ENCODE peak calls at places on chromosomes 6 and 20, in seven cellular contexts. One of them, this sample, is unnamed.

GRCh38 chr6:12458558-12458957 is 168.4 kb downstream of the EDN1 start:
- DNase-seq in AG04450: no peak
- DNase-seq in stimulated activated naive CD8-positive, alpha-beta T cell treated with anti-CD3 and anti-CD28 coated beads, Interleukin-15, Interleukin-2, amounts not matched to agents 100 U/mL and 50 U/mL, for 24 hours: no peak
- DNase-seq in GDM1: no peak
- DNase-seq in amniotic epithelial cell: no peak
- DNase-seq in head of caudate nucleus: no peak
- DNase-seq in activated T-cell treated with anti-CD3 and anti-CD28 coated beads, Interleukin-2, amount 50 U/mL, for 72 hours: no peak
- DNase-seq in this sample: no peak

GRCh38 chr20:49700411-49701185 is 13.1 kb downstream of the B4GALT5 start:
- DNase-seq in GDM1: no peak
- DNase-seq in stimulated activated naive CD8-positive, alpha-beta T cell treated with anti-CD3 and anti-CD28 coated beads, Interleukin-15, Interleukin-2, amounts not matched to agents 100 U/mL and 50 U/mL, for 24 hours: no peak
- DNase-seq in AG04450: no peak
- DNase-seq in activated T-cell treated with anti-CD3 and anti-CD28 coated beads, Interleukin-2, amount 50 U/mL, for 72 hours: no peak
- DNase-seq in amniotic epithelial cell: peak; percentile 80
- DNase-seq in head of caudate nucleus: peak; percentile 26
- DNase-seq in this sample: no peak

GRCh38 chr6:130324657-130325056 is 41.2 kb upstream of the TMEM200A start:
- DNase-seq in amniotic epithelial cell: peak; percentile 85
- DNase-seq in stimulated activated naive CD8-positive, alpha-beta T cell treated with anti-CD3 and anti-CD28 coated beads, Interleukin-15, Interleukin-2, amounts not matched to agents 100 U/mL and 50 U/mL, for 24 hours: no peak
- DNase-seq in activated T-cell treated with anti-CD3 and anti-CD28 coated beads, Interleukin-2, amount 50 U/mL, for 72 hours: no peak
- DNase-seq in GDM1: no peak
- DNase-seq in head of caudate nucleus: no peak
- DNase-seq in AG04450: peak; percentile 62
- DNase-seq in this sample: no peak

GRCh38 chr20:37007898-37008649 is 56.6 kb upstream of the SAMHD1 start:
- DNase-seq in stimulated activated naive CD8-positive, alpha-beta T cell treated with anti-CD3 and anti-CD28 coated beads, Interleukin-15, Interleukin-2, amounts not matched to agents 100 U/mL and 50 U/mL, for 24 hours: no peak
- DNase-seq in GDM1: peak; percentile 18
- DNase-seq in activated T-cell treated with anti-CD3 and anti-CD28 coated beads, Interleukin-2, amount 50 U/mL, for 72 hours: no peak
- DNase-seq in head of caudate nucleus: no peak
- DNase-seq in amniotic epithelial cell: peak; percentile 63
- DNase-seq in AG04450: no peak
- DNase-seq in this sample: peak; percentile 5

GRCh38 chr6:83474309-83474708 is 38.0 kb upstream of the PRSS35 start:
- DNase-seq in amniotic epithelial cell: peak; percentile 6
- DNase-seq in stimulated activated naive CD8-positive, alpha-beta T cell treated with anti-CD3 and anti-CD28 coated beads, Interleukin-15, Interleukin-2, amounts not matched to agents 100 U/mL and 50 U/mL, for 24 hours: no peak
- DNase-seq in AG04450: no peak
- DNase-seq in activated T-cell treated with anti-CD3 and anti-CD28 coated beads, Interleukin-2, amount 50 U/mL, for 72 hours: no peak
- DNase-seq in GDM1: no peak
- DNase-seq in head of caudate nucleus: no peak
- DNase-seq in this sample: no peak

GRCh38 chr6:108133594-108134179 is 32.1 kb upstream of the NR2E1 start:
- DNase-seq in GDM1: no peak
- DNase-seq in activated T-cell treated with anti-CD3 and anti-CD28 coated beads, Interleukin-2, amount 50 U/mL, for 72 hours: peak; percentile 40
- DNase-seq in head of caudate nucleus: peak; percentile 57
- DNase-seq in amniotic epithelial cell: peak; percentile 75
- DNase-seq in stimulated activated naive CD8-positive, alpha-beta T cell treated with anti-CD3 and anti-CD28 coated beads, Interleukin-15, Interleukin-2, amounts not matched to agents 100 U/mL and 50 U/mL, for 24 hours: peak; percentile 42
- DNase-seq in AG04450: peak; percentile 39
- DNase-seq in this sample: peak; percentile 32

GRCh38 chr6:138897031-138897430 is 91.0 kb downstream of the REPS1 start:
- DNase-seq in AG04450: no peak
- DNase-seq in activated T-cell treated with anti-CD3 and anti-CD28 coated beads, Interleukin-2, amount 50 U/mL, for 72 hours: no peak
- DNase-seq in amniotic epithelial cell: no peak
- DNase-seq in head of caudate nucleus: no peak
- DNase-seq in GDM1: no peak
- DNase-seq in stimulated activated naive CD8-positive, alpha-beta T cell treated with anti-CD3 and anti-CD28 coated beads, Interleukin-15, Interleukin-2, amounts not matched to agents 100 U/mL and 50 U/mL, for 24 hours: no peak
- DNase-seq in this sample: no peak

GRCh38 chr6:34182751-34183531 is 37.1 kb upstream of the GRM4 start:
- DNase-seq in activated T-cell treated with anti-CD3 and anti-CD28 coated beads, Interleukin-2, amount 50 U/mL, for 72 hours: peak; percentile 70
- DNase-seq in AG04450: no peak
- DNase-seq in head of caudate nucleus: no peak
- DNase-seq in stimulated activated naive CD8-positive, alpha-beta T cell treated with anti-CD3 and anti-CD28 coated beads, Interleukin-15, Interleukin-2, amounts not matched to agents 100 U/mL and 50 U/mL, for 24 hours: peak; percentile 66
- DNase-seq in GDM1: no peak
- DNase-seq in amniotic epithelial cell: no peak
- DNase-seq in this sample: peak; percentile 45

GRCh38 chr6:111411978-111412574 is 70.9 kb downstream of the REV3L start:
- DNase-seq in GDM1: no peak
- DNase-seq in AG04450: no peak
- DNase-seq in amniotic epithelial cell: no peak
- DNase-seq in activated T-cell treated with anti-CD3 and anti-CD28 coated beads, Interleukin-2, amount 50 U/mL, for 72 hours: no peak
- DNase-seq in head of caudate nucleus: no peak
- DNase-seq in stimulated activated naive CD8-positive, alpha-beta T cell treated with anti-CD3 and anti-CD28 coated beads, Interleukin-15, Interleukin-2, amounts not matched to agents 100 U/mL and 50 U/mL, for 24 hours: no peak
- DNase-seq in this sample: no peak

GRCh38 chr6:32148722-32149576 is 2.8 kb downstream of the PRRT1 start:
- DNase-seq in activated T-cell treated with anti-CD3 and anti-CD28 coated beads, Interleukin-2, amount 50 U/mL, for 72 hours: peak; percentile 86
- DNase-seq in AG04450: no peak
- DNase-seq in stimulated activated naive CD8-positive, alpha-beta T cell treated with anti-CD3 and anti-CD28 coated beads, Interleukin-15, Interleukin-2, amounts not matched to agents 100 U/mL and 50 U/mL, for 24 hours: peak; percentile 80
- DNase-seq in GDM1: no peak
- DNase-seq in amniotic epithelial cell: peak; percentile 44
- DNase-seq in head of caudate nucleus: peak; percentile 58
- DNase-seq in this sample: no peak

GRCh38 chr20:62944184-62944583 is 6.2 kb downstream of the GID8 start:
- DNase-seq in AG04450: no peak
- DNase-seq in stimulated activated naive CD8-positive, alpha-beta T cell treated with anti-CD3 and anti-CD28 coated beads, Interleukin-15, Interleukin-2, amounts not matched to agents 100 U/mL and 50 U/mL, for 24 hours: no peak
- DNase-seq in head of caudate nucleus: no peak
- DNase-seq in GDM1: no peak
- DNase-seq in activated T-cell treated with anti-CD3 and anti-CD28 coated beads, Interleukin-2, amount 50 U/mL, for 72 hours: no peak
- DNase-seq in amniotic epithelial cell: no peak
- DNase-seq in this sample: no peak

GRCh38 chr6:100877851-100878250 is 3.3 kb downstream of the ASCC3 start:
- DNase-seq in head of caudate nucleus: no peak
- DNase-seq in stimulated activated naive CD8-positive, alpha-beta T cell treated with anti-CD3 and anti-CD28 coated beads, Interleukin-15, Interleukin-2, amounts not matched to agents 100 U/mL and 50 U/mL, for 24 hours: no peak
- DNase-seq in AG04450: no peak
- DNase-seq in activated T-cell treated with anti-CD3 and anti-CD28 coated beads, Interleukin-2, amount 50 U/mL, for 72 hours: no peak
- DNase-seq in GDM1: no peak
- DNase-seq in amniotic epithelial cell: no peak
- DNase-seq in this sample: no peak

GRCh38 chr6:84752118-84752850 is 12.1 kb downstream of the TBX18 start:
- DNase-seq in stimulated activated naive CD8-positive, alpha-beta T cell treated with anti-CD3 and anti-CD28 coated beads, Interleukin-15, Interleukin-2, amounts not matched to agents 100 U/mL and 50 U/mL, for 24 hours: no peak
- DNase-seq in head of caudate nucleus: no peak
- DNase-seq in activated T-cell treated with anti-CD3 and anti-CD28 coated beads, Interleukin-2, amount 50 U/mL, for 72 hours: no peak
- DNase-seq in AG04450: no peak
- DNase-seq in GDM1: no peak
- DNase-seq in amniotic epithelial cell: peak; percentile 77
- DNase-seq in this sample: no peak

GRCh38 chr20:20205141-20205861 is 153.0 kb downstream of the CFAP61 start:
- DNase-seq in stimulated activated naive CD8-positive, alpha-beta T cell treated with anti-CD3 and anti-CD28 coated beads, Interleukin-15, Interleukin-2, amounts not matched to agents 100 U/mL and 50 U/mL, for 24 hours: no peak
- DNase-seq in amniotic epithelial cell: no peak
- DNase-seq in activated T-cell treated with anti-CD3 and anti-CD28 coated beads, Interleukin-2, amount 50 U/mL, for 72 hours: no peak
- DNase-seq in head of caudate nucleus: no peak
- DNase-seq in AG04450: no peak
- DNase-seq in GDM1: no peak
- DNase-seq in this sample: no peak

GRCh38 chr20:64111841-64112641 is 4.7 kb upstream of the NPBWR2 start:
- DNase-seq in head of caudate nucleus: peak; percentile 52
- DNase-seq in AG04450: no peak
- DNase-seq in GDM1: peak; percentile 51
- DNase-seq in stimulated activated naive CD8-positive, alpha-beta T cell treated with anti-CD3 and anti-CD28 coated beads, Interleukin-15, Interleukin-2, amounts not matched to agents 100 U/mL and 50 U/mL, for 24 hours: no peak
- DNase-seq in activated T-cell treated with anti-CD3 and anti-CD28 coated beads, Interleukin-2, amount 50 U/mL, for 72 hours: no peak
- DNase-seq in amniotic epithelial cell: no peak
- DNase-seq in this sample: peak; percentile 17

GRCh38 chr6:148998704-148999103 is 251.9 kb downstream of the UST start:
- DNase-seq in activated T-cell treated with anti-CD3 and anti-CD28 coated beads, Interleukin-2, amount 50 U/mL, for 72 hours: no peak
- DNase-seq in GDM1: no peak
- DNase-seq in amniotic epithelial cell: no peak
- DNase-seq in stimulated activated naive CD8-positive, alpha-beta T cell treated with anti-CD3 and anti-CD28 coated beads, Interleukin-15, Interleukin-2, amounts not matched to agents 100 U/mL and 50 U/mL, for 24 hours: no peak
- DNase-seq in AG04450: no peak
- DNase-seq in head of caudate nucleus: no peak
- DNase-seq in this sample: no peak

GRCh38 chr6:26360451-26361416 is 4.3 kb upstream of the BTN3A2 start:
- DNase-seq in activated T-cell treated with anti-CD3 and anti-CD28 coated beads, Interleukin-2, amount 50 U/mL, for 72 hours: no peak
- DNase-seq in AG04450: no peak
- DNase-seq in GDM1: no peak
- DNase-seq in head of caudate nucleus: no peak
- DNase-seq in stimulated activated naive CD8-positive, alpha-beta T cell treated with anti-CD3 and anti-CD28 coated beads, Interleukin-15, Interleukin-2, amounts not matched to agents 100 U/mL and 50 U/mL, for 24 hours: no peak
- DNase-seq in amniotic epithelial cell: no peak
- DNase-seq in this sample: no peak

GRCh38 chr6:142459267-142459666 is 157.5 kb downstream of the ADGRG6 start:
- DNase-seq in AG04450: no peak
- DNase-seq in stimulated activated naive CD8-positive, alpha-beta T cell treated with anti-CD3 and anti-CD28 coated beads, Interleukin-15, Interleukin-2, amounts not matched to agents 100 U/mL and 50 U/mL, for 24 hours: no peak
- DNase-seq in GDM1: no peak
- DNase-seq in head of caudate nucleus: no peak
- DNase-seq in amniotic epithelial cell: peak; percentile 26
- DNase-seq in activated T-cell treated with anti-CD3 and anti-CD28 coated beads, Interleukin-2, amount 50 U/mL, for 72 hours: no peak
- DNase-seq in this sample: no peak

GRCh38 chr6:170093276-170093657 is 197.6 kb downstream of the DLL1 start:
- DNase-seq in head of caudate nucleus: no peak
- DNase-seq in activated T-cell treated with anti-CD3 and anti-CD28 coated beads, Interleukin-2, amount 50 U/mL, for 72 hours: no peak
- DNase-seq in AG04450: no peak
- DNase-seq in amniotic epithelial cell: no peak
- DNase-seq in GDM1: no peak
- DNase-seq in stimulated activated naive CD8-positive, alpha-beta T cell treated with anti-CD3 and anti-CD28 coated beads, Interleukin-15, Interleukin-2, amounts not matched to agents 100 U/mL and 50 U/mL, for 24 hours: no peak
- DNase-seq in this sample: no peak

GRCh38 chr6:169106176-169106575 is 147.5 kb downstream of the THBS2 start:
- DNase-seq in activated T-cell treated with anti-CD3 and anti-CD28 coated beads, Interleukin-2, amount 50 U/mL, for 72 hours: no peak
- DNase-seq in head of caudate nucleus: no peak
- DNase-seq in GDM1: no peak
- DNase-seq in stimulated activated naive CD8-positive, alpha-beta T cell treated with anti-CD3 and anti-CD28 coated beads, Interleukin-15, Interleukin-2, amounts not matched to agents 100 U/mL and 50 U/mL, for 24 hours: no peak
- DNase-seq in AG04450: no peak
- DNase-seq in amniotic epithelial cell: peak; percentile 50
- DNase-seq in this sample: no peak

GRCh38 chr6:39367661-39368060 is 45.2 kb upstream of the KCNK16 start:
- DNase-seq in activated T-cell treated with anti-CD3 and anti-CD28 coated beads, Interleukin-2, amount 50 U/mL, for 72 hours: no peak
- DNase-seq in AG04450: no peak
- DNase-seq in amniotic epithelial cell: no peak
- DNase-seq in head of caudate nucleus: no peak
- DNase-seq in GDM1: no peak
- DNase-seq in stimulated activated naive CD8-positive, alpha-beta T cell treated with anti-CD3 and anti-CD28 coated beads, Interleukin-15, Interleukin-2, amounts not matched to agents 100 U/mL and 50 U/mL, for 24 hours: no peak
- DNase-seq in this sample: no peak

GRCh38 chr6:30150671-30151395 is 10.2 kb downstream of the TRIM10 start:
- DNase-seq in head of caudate nucleus: no peak
- DNase-seq in AG04450: no peak
- DNase-seq in amniotic epithelial cell: no peak
- DNase-seq in GDM1: no peak
- DNase-seq in stimulated activated naive CD8-positive, alpha-beta T cell treated with anti-CD3 and anti-CD28 coated beads, Interleukin-15, Interleukin-2, amounts not matched to agents 100 U/mL and 50 U/mL, for 24 hours: no peak
- DNase-seq in activated T-cell treated with anti-CD3 and anti-CD28 coated beads, Interleukin-2, amount 50 U/mL, for 72 hours: no peak
- DNase-seq in this sample: no peak

GRCh38 chr6:39440039-39440426 is 117.5 kb upstream of the KCNK16 start:
- DNase-seq in head of caudate nucleus: no peak
- DNase-seq in stimulated activated naive CD8-positive, alpha-beta T cell treated with anti-CD3 and anti-CD28 coated beads, Interleukin-15, Interleukin-2, amounts not matched to agents 100 U/mL and 50 U/mL, for 24 hours: no peak
- DNase-seq in activated T-cell treated with anti-CD3 and anti-CD28 coated beads, Interleukin-2, amount 50 U/mL, for 72 hours: no peak
- DNase-seq in GDM1: no peak
- DNase-seq in AG04450: no peak
- DNase-seq in amniotic epithelial cell: no peak
- DNase-seq in this sample: no peak

GRCh38 chr6:12709116-12709515 is 7.5 kb upstream of the PHACTR1 start:
- DNase-seq in GDM1: no peak
- DNase-seq in head of caudate nucleus: no peak
- DNase-seq in AG04450: no peak
- DNase-seq in activated T-cell treated with anti-CD3 and anti-CD28 coated beads, Interleukin-2, amount 50 U/mL, for 72 hours: no peak
- DNase-seq in amniotic epithelial cell: peak; percentile 55
- DNase-seq in stimulated activated naive CD8-positive, alpha-beta T cell treated with anti-CD3 and anti-CD28 coated beads, Interleukin-15, Interleukin-2, amounts not matched to agents 100 U/mL and 50 U/mL, for 24 hours: no peak
- DNase-seq in this sample: no peak

GRCh38 chr20:47272893-47273590 is 83.5 kb downstream of the ZMYND8 start:
- DNase-seq in AG04450: peak; percentile 20
- DNase-seq in GDM1: peak; percentile 12
- DNase-seq in head of caudate nucleus: peak; percentile 74
- DNase-seq in amniotic epithelial cell: peak; percentile 71
- DNase-seq in activated T-cell treated with anti-CD3 and anti-CD28 coated beads, Interleukin-2, amount 50 U/mL, for 72 hours: peak; percentile 58
- DNase-seq in stimulated activated naive CD8-positive, alpha-beta T cell treated with anti-CD3 and anti-CD28 coated beads, Interleukin-15, Interleukin-2, amounts not matched to agents 100 U/mL and 50 U/mL, for 24 hours: peak; percentile 55
- DNase-seq in this sample: peak; percentile 55

GRCh38 chr6:53979468-53980067 is 131.7 kb upstream of the MLIP start:
- DNase-seq in GDM1: peak; percentile 2
- DNase-seq in stimulated activated naive CD8-positive, alpha-beta T cell treated with anti-CD3 and anti-CD28 coated beads, Interleukin-15, Interleukin-2, amounts not matched to agents 100 U/mL and 50 U/mL, for 24 hours: no peak
- DNase-seq in activated T-cell treated with anti-CD3 and anti-CD28 coated beads, Interleukin-2, amount 50 U/mL, for 72 hours: peak; percentile 1
- DNase-seq in head of caudate nucleus: peak; percentile 54
- DNase-seq in amniotic epithelial cell: peak; percentile 41
- DNase-seq in AG04450: no peak
- DNase-seq in this sample: no peak

GRCh38 chr20:34713194-34713943 is 9.2 kb downstream of the TP53INP2 start:
- DNase-seq in AG04450: peak; percentile 97
- DNase-seq in amniotic epithelial cell: peak; percentile 100
- DNase-seq in stimulated activated naive CD8-positive, alpha-beta T cell treated with anti-CD3 and anti-CD28 coated beads, Interleukin-15, Interleukin-2, amounts not matched to agents 100 U/mL and 50 U/mL, for 24 hours: no peak
- DNase-seq in GDM1: no peak
- DNase-seq in head of caudate nucleus: no peak
- DNase-seq in activated T-cell treated with anti-CD3 and anti-CD28 coated beads, Interleukin-2, amount 50 U/mL, for 72 hours: peak; percentile 51
- DNase-seq in this sample: no peak

GRCh38 chr6:110816677-110817076 is 1.4 kb upstream of the CDK19 start:
- DNase-seq in amniotic epithelial cell: no peak
- DNase-seq in stimulated activated naive CD8-positive, alpha-beta T cell treated with anti-CD3 and anti-CD28 coated beads, Interleukin-15, Interleukin-2, amounts not matched to agents 100 U/mL and 50 U/mL, for 24 hours: peak; percentile 21
- DNase-seq in activated T-cell treated with anti-CD3 and anti-CD28 coated beads, Interleukin-2, amount 50 U/mL, for 72 hours: peak; percentile 9
- DNase-seq in AG04450: no peak
- DNase-seq in head of caudate nucleus: no peak
- DNase-seq in GDM1: peak; percentile 16
- DNase-seq in this sample: no peak

GRCh38 chr6:47563162-47563561 is 85.6 kb downstream of the CD2AP start:
- DNase-seq in GDM1: no peak
- DNase-seq in stimulated activated naive CD8-positive, alpha-beta T cell treated with anti-CD3 and anti-CD28 coated beads, Interleukin-15, Interleukin-2, amounts not matched to agents 100 U/mL and 50 U/mL, for 24 hours: no peak
- DNase-seq in AG04450: no peak
- DNase-seq in head of caudate nucleus: no peak
- DNase-seq in activated T-cell treated with anti-CD3 and anti-CD28 coated beads, Interleukin-2, amount 50 U/mL, for 72 hours: no peak
- DNase-seq in amniotic epithelial cell: no peak
- DNase-seq in this sample: no peak

GRCh38 chr6:149134531-149134933 is 183.0 kb upstream of the TAB2 start:
- DNase-seq in activated T-cell treated with anti-CD3 and anti-CD28 coated beads, Interleukin-2, amount 50 U/mL, for 72 hours: no peak
- DNase-seq in AG04450: no peak
- DNase-seq in head of caudate nucleus: no peak
- DNase-seq in stimulated activated naive CD8-positive, alpha-beta T cell treated with anti-CD3 and anti-CD28 coated beads, Interleukin-15, Interleukin-2, amounts not matched to agents 100 U/mL and 50 U/mL, for 24 hours: no peak
- DNase-seq in amniotic epithelial cell: no peak
- DNase-seq in GDM1: no peak
- DNase-seq in this sample: no peak

GRCh38 chr20:4151991-4152695 is 136.8 kb upstream of the RNF24 start:
- DNase-seq in AG04450: no peak
- DNase-seq in activated T-cell treated with anti-CD3 and anti-CD28 coated beads, Interleukin-2, amount 50 U/mL, for 72 hours: no peak
- DNase-seq in head of caudate nucleus: no peak
- DNase-seq in GDM1: peak; percentile 80
- DNase-seq in amniotic epithelial cell: peak; percentile 43
- DNase-seq in stimulated activated naive CD8-positive, alpha-beta T cell treated with anti-CD3 and anti-CD28 coated beads, Interleukin-15, Interleukin-2, amounts not matched to agents 100 U/mL and 50 U/mL, for 24 hours: no peak
- DNase-seq in this sample: no peak

GRCh38 chr20:34475979-34476736 is 40.1 kb upstream of the DYNLRB1 start:
- DNase-seq in stimulated activated naive CD8-positive, alpha-beta T cell treated with anti-CD3 and anti-CD28 coated beads, Interleukin-15, Interleukin-2, amounts not matched to agents 100 U/mL and 50 U/mL, for 24 hours: peak; percentile 48
- DNase-seq in head of caudate nucleus: peak; percentile 68
- DNase-seq in GDM1: no peak
- DNase-seq in activated T-cell treated with anti-CD3 and anti-CD28 coated beads, Interleukin-2, amount 50 U/mL, for 72 hours: peak; percentile 33
- DNase-seq in AG04450: no peak
- DNase-seq in amniotic epithelial cell: peak; percentile 24
- DNase-seq in this sample: peak; percentile 43